ENCODE peak calls at places on chromosomes 1 and 21, in five cellular contexts. R is HepG2, K is K562, H is H1, Q is GM12878. Y is an unnamed sample.

GRCh38 chr1:88701275-88701674 is 17.2 kb downstream of the PKN2 start:
- DNase-seq in R (no peak), K (no peak), H (no peak), Q (no peak), Y (no peak)

GRCh38 chr1:60583696-60584095 is 498.7 kb upstream of the NFIA start:
- DNase-seq in R (no peak), K (no peak), H (no peak), Q (no peak), Y (no peak)

GRCh38 chr1:55443175-55443933 is 228.2 kb upstream of the USP24 start:
- DNase-seq in R (peak), K (no peak), H (no peak), Q (no peak), Y (no peak)

GRCh38 chr1:154727409-154727808 is 119.4 kb upstream of the ADAR start:
- DNase-seq in R (no peak), K (no peak), H (no peak), Q (peak), Y (no peak)

GRCh38 chr1:47438321-47439150 is 692 bp downstream of the FOXD2 start:
- DNase-seq in R (no peak), K (peak), H (no peak), Q (no peak), Y (no peak)

GRCh38 chr1:211892577-211892976 is 62.0 kb upstream of the LPGAT1 start:
- DNase-seq in R (no peak), K (no peak), H (no peak), Q (no peak), Y (no peak)

GRCh38 chr21:22342855-22343254 is 1344.6 kb downstream of the NCAM2 start:
- DNase-seq in R (no peak), K (no peak), H (no peak), Q (no peak), Y (no peak)

GRCh38 chr1:202283379-202283844 is 58.3 kb downstream of the UBE2T start:
- DNase-seq in R (no peak), K (no peak), H (no peak), Q (no peak), Y (no peak)

GRCh38 chr1:30451532-30452125 is 271.8 kb downstream of the MATN1 start:
- DNase-seq in R (no peak), K (no peak), H (no peak), Q (no peak), Y (no peak)

GRCh38 chr1:208058212-208059155 is 147.6 kb upstream of the CD34 start:
- DNase-seq in R (no peak), K (no peak), H (no peak), Q (no peak), Y (no peak)

GRCh38 chr1:183228650-183229220 is 42.7 kb downstream of the LAMC2 start:
- DNase-seq in R (peak), K (no peak), H (no peak), Q (no peak), Y (no peak)
- TF ChIP-seq POLR2A in R (no peak), K (no peak), H (no peak), Q (no peak), Y (no peak)

GRCh38 chr1:17043676-17044075 is 10.2 kb downstream of the SDHB start:
- DNase-seq in R (no peak), K (no peak), H (no peak), Q (no peak), Y (no peak)
- TF ChIP-seq POLR2AphosphoS5 in R (no peak), K (no peak), H (no peak), Q (no peak), Y (no peak)

DNA sequence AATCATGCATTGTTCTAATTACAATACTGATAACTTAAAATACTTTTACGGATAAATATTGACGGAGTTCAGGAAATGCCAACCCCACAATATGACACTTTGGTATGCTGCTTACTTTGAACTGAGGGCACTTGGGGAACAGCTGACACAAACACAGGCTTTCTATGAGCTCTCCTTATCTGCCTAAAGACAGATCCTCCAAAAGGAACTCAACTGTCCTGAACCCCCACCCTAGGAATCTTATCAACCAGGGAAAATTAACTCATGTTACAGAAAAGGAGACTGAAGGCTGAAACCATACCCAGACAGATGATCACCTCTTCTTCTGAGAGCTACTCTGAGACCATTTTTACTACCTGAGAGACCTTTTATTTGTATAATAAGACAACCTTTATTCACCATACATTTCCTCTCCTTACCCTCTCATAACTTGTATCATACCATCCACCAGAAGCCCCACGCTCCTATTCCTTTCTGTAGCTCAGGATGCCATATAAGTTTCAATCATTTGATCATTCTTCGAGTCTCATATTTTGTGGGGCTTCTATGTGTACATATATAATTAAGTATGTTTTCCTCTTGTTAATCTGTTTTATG is 239.5 kb downstream of the FAF1 start:
- DNase-seq in R (no peak), K (peak), H (no peak), Q (no peak), Y (no peak)
- TF ChIP-seq TAF1 in R (no peak), K (no peak), H (no peak), Q (no peak), Y (no peak)

DNA sequence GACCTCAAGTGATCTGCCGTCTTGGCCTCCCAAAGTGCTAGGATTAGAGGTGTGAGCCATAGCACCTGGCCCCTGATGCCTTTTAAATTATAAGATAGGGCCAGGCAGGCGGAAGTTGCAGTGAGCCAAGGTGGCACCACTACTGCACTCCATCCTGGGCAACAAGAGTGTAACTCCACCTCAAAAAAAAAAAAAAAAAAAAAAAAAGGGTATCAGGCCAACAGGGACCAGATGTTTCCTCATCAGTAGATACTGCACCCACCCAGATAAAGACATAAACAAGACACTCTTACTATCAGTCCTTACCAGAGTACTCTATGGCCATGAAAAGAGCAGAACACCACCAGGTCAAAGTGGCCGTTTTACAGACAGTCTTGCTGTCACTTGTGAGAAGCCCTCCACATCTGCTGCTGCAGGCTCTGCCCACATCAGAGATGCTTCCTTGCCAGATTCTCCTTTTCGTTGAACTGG is 3.3 kb downstream of the C21orf58 start:
- DNase-seq in R (no peak), K (peak), H (no peak), Q (no peak), Y (no peak)
- TF ChIP-seq POLR2A in R (no peak), K (no peak), H (no peak), Q (no peak), Y (no peak)

GRCh38 chr1:110619412-110620249 is 13.5 kb upstream of the KCNA2 start:
- DNase-seq in R (peak), K (peak), H (peak), Q (peak), Y (peak)
- TF ChIP-seq POLR2AphosphoS5 in R (no peak), K (no peak), H (no peak), Q (no peak), Y (no peak)

GRCh38 chr21:33552093-33552998 is 9.5 kb downstream of the SON start:
- DNase-seq in R (no peak), K (no peak), H (no peak), Q (no peak), Y (no peak)
- TF ChIP-seq TAF1 in R (no peak), K (peak), H (no peak), Q (no peak), Y (no peak)

GRCh38 chr1:1024421-1025415 is 4.8 kb downstream of the AGRN start:
- DNase-seq in R (peak), K (no peak), H (no peak), Q (no peak), Y (no peak)
- TF ChIP-seq POLR2A in R (no peak), K (no peak), H (no peak), Q (no peak), Y (no peak)

DNA sequence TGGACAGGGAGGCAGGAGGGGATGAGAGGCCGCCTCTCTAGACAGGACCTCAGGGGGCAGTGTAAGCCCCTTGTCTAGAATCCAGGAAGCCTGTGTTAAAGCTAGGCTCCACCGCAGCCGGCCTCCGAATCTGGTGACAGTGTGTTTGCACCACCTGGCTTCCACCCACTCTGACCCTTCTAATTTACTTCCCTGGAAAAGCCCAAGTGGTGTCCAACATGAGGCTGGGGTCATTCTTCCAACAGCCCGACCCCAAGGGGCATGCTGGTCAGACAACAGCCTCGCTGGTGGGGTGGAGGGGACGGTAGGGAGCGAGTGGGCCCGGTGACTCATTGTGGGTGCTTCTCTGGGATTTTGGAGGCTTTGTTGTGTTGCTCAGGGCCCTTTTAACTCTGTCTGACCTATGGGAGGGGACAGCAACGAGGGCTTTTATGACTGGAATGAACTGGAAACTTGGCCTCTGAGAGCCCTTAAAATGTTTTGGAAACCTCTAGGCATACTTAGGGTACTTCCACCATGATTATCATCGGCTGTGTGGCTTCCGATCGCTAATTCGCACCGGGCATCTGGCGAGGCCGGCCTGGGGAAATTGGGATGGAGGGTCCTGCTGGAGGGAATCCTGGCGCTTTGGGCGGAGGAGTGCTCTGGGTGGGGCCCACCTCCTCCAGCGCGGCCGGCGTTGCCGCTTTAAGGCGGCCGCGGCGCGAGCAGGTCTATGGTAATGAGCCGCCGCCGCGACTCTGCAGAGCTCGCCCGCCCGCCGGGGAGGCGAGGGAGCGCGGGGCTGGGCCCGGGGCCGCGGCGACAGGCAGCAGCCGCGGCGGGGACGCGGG is at the start of gene CELSR2:
- DNase-seq in R (peak), K (peak), H (peak), Q (no peak), Y (peak)
- TF ChIP-seq POLR2AphosphoS5 in R (no peak), K (no peak), H (no peak), Q (no peak), Y (no peak)

GRCh38 chr1:21517660-21518480 is 8.6 kb downstream of the ALPL start:
- DNase-seq in R (no peak), K (no peak), H (no peak), Q (no peak), Y (no peak)
- TF ChIP-seq TAF1 in R (no peak), K (no peak), H (no peak), Q (no peak), Y (no peak)

DNA sequence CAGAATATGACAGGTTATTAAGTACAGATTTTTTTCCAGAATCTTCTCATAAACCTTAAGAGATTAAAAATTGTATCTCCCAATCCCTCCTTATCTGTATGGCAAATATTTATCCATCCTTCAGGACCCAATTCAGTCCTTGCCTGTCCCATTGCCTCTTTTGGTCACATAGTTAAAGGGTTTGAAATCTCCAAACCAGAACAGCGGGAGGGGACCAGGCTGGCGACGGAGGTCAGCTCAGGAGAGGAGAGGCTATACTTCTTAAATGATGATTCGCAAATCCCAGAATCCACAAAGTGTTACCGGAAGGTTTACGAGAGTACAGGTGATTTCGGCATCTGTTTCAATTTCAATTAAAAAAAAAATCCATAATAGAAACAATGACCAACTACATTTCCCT is 572.7 kb downstream of the SMYD3 start:
- DNase-seq in R (no peak), K (no peak), H (no peak), Q (no peak), Y (no peak)
- TF ChIP-seq POLR2A in R (no peak), K (no peak), H (no peak), Q (no peak), Y (no peak)